ENCODE peak calls at places on chromosomes 7 and 10, in four cellular contexts. S is A549, P is IMR-90, D is tibial nerve. V is an unnamed sample.

GRCh38 chr10:69481280-69481679 is 30.0 kb downstream of the TSPAN15 start:
- DNase-seq in D (no peak), P (no peak), S (no peak), V (no peak)

GRCh38 chr7:3533040-3533439 is 232.0 kb downstream of the SDK1 start:
- DNase-seq in S (no peak), D (no peak), P (no peak), V (no peak)

GRCh38 chr7:154231732-154232131 is 179.5 kb downstream of the DPP6 start:
- DNase-seq in S (peak), D (no peak), P (no peak), V (no peak)

GRCh38 chr10:97798958-97799565 is 27.3 kb upstream of the SFRP5 start:
- DNase-seq in D (no peak), S (no peak), P (no peak), V (no peak)

GRCh38 chr10:48574322-48574796 is 30.5 kb downstream of the ARHGAP22 start:
- DNase-seq in D (no peak), P (no peak), S (no peak), V (no peak)

GRCh38 chr10:11320809-11321520 is 290.5 kb downstream of the USP6NL start:
- DNase-seq in P (no peak), D (no peak), S (no peak), V (no peak)

GRCh38 chr7:21542891-21543527 is at the start of gene DNAH11:
- DNase-seq in P (no peak), D (no peak), S (peak), V (no peak)

GRCh38 chr10:63866075-63866746 is 345.0 kb downstream of the REEP3 start:
- DNase-seq in S (peak), P (peak), D (peak), V (peak)

GRCh38 chr10:97080051-97080776 is 105.5 kb downstream of the SLIT1 start:
- DNase-seq in P (no peak), S (no peak), D (no peak), V (no peak)

GRCh38 chr7:34584526-34584925 is 73.5 kb upstream of the NPSR1 start:
- DNase-seq in D (no peak), P (no peak), S (no peak), V (no peak)

GRCh38 chr7:129494041-129494440 is 8.3 kb upstream of the SMKR1 start:
- DNase-seq in D (no peak), S (no peak), P (peak), V (no peak)

GRCh38 chr7:6437251-6437650 is 10.5 kb downstream of the DAGLB start:
- DNase-seq in D (no peak), S (no peak), P (no peak), V (no peak)

GRCh38 chr10:99681553-99681952 is 22.2 kb downstream of the ENTPD7 start:
- DNase-seq in S (no peak), P (peak), D (no peak), V (no peak)

GRCh38 chr10:78331391-78331922 is 297.8 kb downstream of the RPS24 start:
- DNase-seq in S (no peak), P (peak), D (no peak), V (peak)

GRCh38 chr10:49649936-49650723 is 29.3 kb upstream of the C10orf53 start:
- DNase-seq in S (no peak), P (no peak), D (no peak), V (no peak)

GRCh38 chr7:6306471-6306870 is 34.0 kb upstream of the CYTH3 start:
- DNase-seq in P (peak), D (no peak), S (peak), V (peak)

GRCh38 chr7:159012353-159013069 is 132.2 kb downstream of the VIPR2 start:
- DNase-seq in S (peak), D (no peak), P (no peak), V (no peak)

GRCh38 chr10:61673360-61673759 is 10.6 kb downstream of the CABCOCO1 start:
- DNase-seq in S (no peak), D (no peak), P (no peak), V (no peak)

GRCh38 chr10:122062831-122063674 is 74.1 kb downstream of the TACC2 start:
- DNase-seq in P (peak), S (peak), D (peak), V (peak)

GRCh38 chr10:96222441-96222840 is 48.9 kb downstream of the BLNK start:
- DNase-seq in P (no peak), D (no peak), S (no peak), V (no peak)

GRCh38 chr7:134547738-134548054 is 1.2 kb upstream of the AKR1B15 start:
- DNase-seq in P (peak), S (peak), D (no peak), V (peak)

GRCh38 chr7:2237109-2237602 is 4.4 kb upstream of the MAD1L1 start:
- DNase-seq in D (peak), P (no peak), S (no peak), V (no peak)

GRCh38 chr7:53596230-53596629 is 560.8 kb downstream of the POM121L12 start:
- DNase-seq in D (no peak), P (no peak), S (no peak), V (peak)

GRCh38 chr7:101058355-101058754 is 26.9 kb upstream of the TRIM56 start:
- DNase-seq in S (peak), P (peak), D (peak), V (peak)

GRCh38 chr7:40572810-40573470 is 438.1 kb downstream of the SUGCT start:
- DNase-seq in P (peak), D (no peak), S (no peak), V (no peak)

GRCh38 chr10:100826983-100827818 is 81.8 kb downstream of the PAX2 start:
- DNase-seq in S (peak), P (no peak), D (no peak), V (no peak)

GRCh38 chr10:81192404-81192803 is 654.7 kb downstream of the SH2D4B start:
- DNase-seq in D (no peak), S (peak), P (no peak), V (no peak)

GRCh38 chr10:3785251-3785848 is 341 bp upstream of the KLF6 start:
- DNase-seq in D (peak), S (peak), P (peak), V (peak)
- TF ChIP-seq POLR2A in D (peak), S (peak), P (peak), V (peak)

GRCh38 chr10:74994714-74995308 is 116.6 kb upstream of the SAMD8 start:
- DNase-seq in D (no peak), S (no peak), P (no peak), V (no peak)
- TF ChIP-seq POLR2A in D (no peak), S (no peak), P (no peak), V (no peak)

DNA sequence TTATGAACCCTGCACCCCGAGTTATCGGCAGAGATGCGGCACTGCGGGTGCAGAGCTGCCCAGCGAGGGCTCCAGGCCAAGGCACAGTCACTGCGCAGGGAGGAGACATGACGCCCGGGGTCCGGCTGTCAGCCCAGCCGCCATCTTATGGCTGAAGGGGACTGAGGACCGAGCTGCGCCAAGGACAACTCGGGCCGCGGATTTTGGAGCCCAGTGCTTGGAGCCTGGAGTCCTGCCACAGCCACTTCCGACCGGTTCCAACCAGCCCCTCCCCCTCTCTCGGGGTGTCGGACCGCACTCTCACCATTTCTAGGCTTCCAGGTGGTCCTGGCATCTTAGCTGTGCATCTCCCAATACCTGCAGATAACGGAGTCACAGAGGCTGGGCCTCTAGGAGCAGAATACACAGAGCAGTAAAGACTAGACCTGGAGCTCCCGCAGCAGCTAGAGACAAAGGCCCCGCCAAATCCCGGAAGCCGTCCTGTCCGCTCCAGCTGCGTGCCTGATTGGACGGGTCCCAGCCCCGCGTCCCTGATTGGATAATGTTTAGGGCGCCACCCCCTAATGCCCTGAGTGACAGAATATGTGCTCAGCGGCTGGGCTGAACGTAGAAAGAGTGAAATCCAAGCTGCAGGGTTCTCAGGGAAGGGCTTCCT is at the start of gene ZNF680:
- DNase-seq in S (peak), D (peak), P (peak), V (peak)
- TF ChIP-seq POLR2A in S (peak), D (peak), P (peak), V (peak)

GRCh38 chr7:139791316-139791715 is 13.5 kb upstream of the HIPK2 start:
- DNase-seq in S (no peak), P (no peak), D (no peak), V (no peak)
- TF ChIP-seq POLR2A in S (no peak), P (no peak), D (no peak), V (no peak)

DNA sequence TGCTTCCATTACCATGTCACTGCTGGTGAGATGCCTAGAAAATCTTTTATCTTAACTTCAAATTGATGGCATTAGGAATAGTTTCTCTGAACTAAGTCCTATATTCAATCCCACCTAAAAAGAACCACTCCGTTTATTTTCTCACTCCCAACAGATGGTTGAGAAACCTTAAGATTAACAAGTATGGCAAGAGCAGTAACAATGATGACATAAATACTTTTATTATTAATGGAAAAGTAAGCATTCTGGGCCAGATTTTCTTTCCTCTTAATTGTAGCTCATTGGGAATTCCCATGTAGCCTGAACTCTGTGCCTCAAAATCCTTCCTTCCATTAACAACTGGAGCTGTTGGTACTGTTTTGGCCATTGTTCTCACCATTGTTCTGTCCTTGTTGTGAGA is 21.1 kb upstream of the FAM13C start:
- DNase-seq in D (no peak), S (no peak), P (peak), V (no peak)
- TF ChIP-seq POLR2A in D (no peak), S (no peak), P (no peak), V (no peak)

GRCh38 chr7:156642306-156643045 is 1.9 kb downstream of the RNF32 start:
- DNase-seq in S (no peak), P (no peak), D (no peak), V (no peak)
- TF ChIP-seq POLR2A in S (no peak), P (no peak), D (no peak), V (no peak)

DNA sequence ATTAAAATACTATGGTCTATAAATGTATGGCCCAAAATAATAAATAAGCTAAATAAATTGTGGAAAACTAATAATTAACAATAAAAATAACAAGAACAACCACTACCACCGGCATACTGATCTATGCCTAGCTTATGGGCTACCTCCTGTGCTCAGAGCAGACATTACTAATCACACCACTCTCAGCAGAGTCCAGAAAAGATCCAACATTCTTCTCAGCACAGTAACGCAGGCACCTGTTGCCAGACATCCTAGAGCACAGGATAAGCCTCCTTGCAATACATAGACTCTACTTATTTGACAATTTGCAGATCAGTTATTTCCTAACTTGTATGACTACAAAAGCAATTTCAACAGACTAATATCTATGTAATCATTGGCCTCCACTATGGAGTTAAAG is 137.1 kb upstream of the NEBL start:
- DNase-seq in S (no peak), D (no peak), P (no peak), V (no peak)
- TF ChIP-seq POLR2A in S (no peak), D (no peak), P (no peak), V (no peak)

GRCh38 chr10:129466703-129467345 is at the start of gene MGMT:
- DNase-seq in D (peak), S (peak), P (peak), V (no peak)
- TF ChIP-seq POLR2A in D (peak), S (peak), P (peak), V (no peak)

GRCh38 chr10:17229016-17229716 is 1.1 kb downstream of the VIM start:
- DNase-seq in P (peak), S (peak), D (peak), V (peak)
- TF ChIP-seq POLR2A in P (peak), S (peak), D (peak), V (peak)

V was measured in H54.